ENCODE peak calls at places on chromosomes 4 and X, in nine cellular contexts. F is foreskin fibroblast, U is thoracic aorta, T is astrocyte of the spinal cord, E is pancreas, M is AG09309, Y is glutamatergic neuron, I is OCI-LY7, X is heart left ventricle. S is an unnamed sample.

GRCh38 chr4:152609460-152609859 is 70.3 kb downstream of the TMEM154 start:
- DNase-seq in Y (no peak), M (no peak), I (no peak), F (no peak), X (no peak), T (no peak), U (no peak), E (no peak), S (no peak)

GRCh38 chrX:129772796-129773431 is 6.8 kb upstream of the SASH3 start:
- DNase-seq in I (peak; percentile 92), M (no peak), Y (no peak), U (no peak), X (peak; percentile 65), T (no peak), E (no peak), F (no peak), S (peak; percentile 59)

GRCh38 chrX:46777971-46778810 is 19.3 kb upstream of the SLC9A7 start:
- DNase-seq in M (no peak), X (no peak), E (no peak), F (peak; percentile 33), U (no peak), I (no peak), Y (no peak), T (peak; percentile 58), S (no peak)

GRCh38 chr4:26151615-26152014 is 169.2 kb upstream of the RBPJ start:
- DNase-seq in Y (no peak), M (no peak), F (no peak), I (no peak), E (no peak), U (no peak), T (peak; percentile 43), X (peak; percentile 72), S (no peak)

GRCh38 chrX:119604778-119605177 is 1.4 kb downstream of the NKRF start:
- DNase-seq in Y (no peak), M (no peak), U (no peak), F (no peak), E (no peak), X (no peak), T (no peak), I (no peak), S (no peak)

GRCh38 chr4:592825-593520 is 16.9 kb upstream of the TMEM271 start:
- DNase-seq in U (no peak), T (no peak), M (no peak), F (no peak), Y (peak; percentile 53), E (no peak), I (no peak), X (no peak), S (no peak)

GRCh38 chr4:184318852-184319251 is 101.2 kb upstream of the ENPP6 start:
- DNase-seq in I (no peak), E (no peak), X (no peak), F (no peak), T (no peak), U (no peak), M (no peak), Y (no peak), S (no peak)

GRCh38 chr4:1222036-1222789 is 26.7 kb downstream of the CTBP1 start:
- DNase-seq in M (no peak), T (no peak), F (no peak), E (no peak), I (no peak), Y (no peak), U (no peak), X (no peak), S (no peak)

GRCh38 chr4:34880246-34880645 is 1364.1 kb downstream of the ARAP2 start:
- DNase-seq in F (no peak), M (no peak), I (no peak), T (no peak), E (no peak), X (no peak), U (no peak), Y (no peak), S (no peak)

GRCh38 chr4:147019061-147019460 is 73.4 kb upstream of the TTC29 start:
- DNase-seq in T (peak; percentile 60), F (peak; percentile 40), U (peak; percentile 20), E (peak; percentile 26), M (peak; percentile 17), X (peak; percentile 55), I (peak; percentile 48), Y (peak; percentile 66), S (peak; percentile 18)

GRCh38 chr4:55180980-55181379 is 55.6 kb upstream of the KDR start:
- DNase-seq in E (no peak), T (peak; percentile 40), Y (no peak), F (no peak), U (no peak), X (no peak), I (no peak), M (no peak), S (no peak)

GRCh38 chr4:187424636-187425035 is 570.9 kb upstream of the ZFP42 start:
- DNase-seq in X (no peak), Y (no peak), M (no peak), F (no peak), U (no peak), T (no peak), I (no peak), E (no peak), S (no peak)

GRCh38 chr4:8278421-8279287 is 9.1 kb downstream of the HTRA3 start:
- DNase-seq in U (no peak), M (peak; percentile 32), Y (peak; percentile 50), X (peak; percentile 58), E (no peak), I (no peak), F (peak; percentile 86), T (peak; percentile 83), S (no peak)

GRCh38 chr4:175776217-175776616 is 35.8 kb downstream of the GPM6A start:
- DNase-seq in Y (peak; percentile 21), E (no peak), X (no peak), I (no peak), U (no peak), M (no peak), F (no peak), T (peak; percentile 17), S (no peak)

GRCh38 chrX:131633285-131633917 is 89.5 kb downstream of the OR13H1 start:
- DNase-seq in X (no peak), E (peak; percentile 69), U (no peak), M (peak; percentile 13), Y (peak; percentile 62), I (peak; percentile 51), T (peak; percentile 47), F (no peak), S (peak; percentile 39)
- TF ChIP-seq CTCF in X (peak; percentile 71), E (peak; percentile 81), U (peak; percentile 56), M (peak; percentile 91), Y (peak; percentile 60), I (peak; percentile 78), T (peak; percentile 86), F (peak; percentile 59), S (peak; percentile 91)

GRCh38 chrX:24566233-24566632 is 80.9 kb downstream of the PCYT1B start:
- DNase-seq in U (no peak), T (no peak), Y (no peak), X (no peak), M (no peak), E (no peak), I (no peak), F (no peak), S (no peak)

GRCh38 chrX:24563291-24564010 is 83.7 kb downstream of the PCYT1B start:
- DNase-seq in M (no peak), X (no peak), Y (peak; percentile 52), E (no peak), U (no peak), T (no peak), I (no peak), F (no peak), S (no peak)

GRCh38 chrX:24561121-24561520 is 86.0 kb downstream of the PCYT1B start:
- DNase-seq in Y (no peak), M (no peak), U (no peak), X (no peak), T (no peak), E (no peak), I (peak; percentile 44), F (no peak), S (peak; percentile 63)
- TF ChIP-seq CTCF in Y (no peak), M (peak; percentile 24), U (no peak), X (peak; percentile 32), T (no peak), E (no peak), I (peak; percentile 68), F (no peak), S (no peak)

GRCh38 chr4:95268819-95269565 is 279.8 kb downstream of the UNC5C start:
- DNase-seq in F (no peak), Y (no peak), X (no peak), T (peak; percentile 17), U (no peak), E (no peak), M (no peak), I (no peak), S (no peak)
- TF ChIP-seq CTCF in F (no peak), Y (no peak), X (no peak), T (no peak), U (no peak), E (no peak), M (no peak), I (no peak), S (no peak)

GRCh38 chr4:41619161-41619560 is 81.2 kb downstream of the LIMCH1 start:
- DNase-seq in I (no peak), X (no peak), F (no peak), M (no peak), T (no peak), U (no peak), E (no peak), Y (no peak), S (no peak)
- TF ChIP-seq CTCF in I (no peak), X (no peak), F (no peak), M (no peak), T (no peak), U (no peak), E (no peak), Y (no peak), S (no peak)